ENCODE peak calls at places on chromosomes 3 and 15, in six cellular contexts. O, D, C, A, U and R are unnamed samples.

GRCh38 chr3:65545429-65545828 is 493.3 kb downstream of the MAGI1 start:
- DNase-seq in U (no peak), A (no peak), C (no peak), D (no peak), O (no peak), R (no peak)

GRCh38 chr15:30985081-30985531 is 6.3 kb downstream of the MTMR10 start:
- DNase-seq in C (no peak), U (no peak), D (no peak), O (no peak), A (no peak), R (no peak)

GRCh38 chr3:99970198-99970597 is 144.1 kb downstream of the FILIP1L start:
- DNase-seq in C (no peak), O (no peak), D (no peak), A (no peak), U (no peak), R (no peak)

GRCh38 chr3:128301186-128302023 is 148.1 kb downstream of the EEFSEC start:
- DNase-seq in A (no peak), D (no peak), U (no peak), O (peak), C (no peak), R (peak)

GRCh38 chr15:25175033-25175788 is 220.4 kb downstream of the SNRPN start:
- DNase-seq in A (no peak), O (peak), C (no peak), D (no peak), U (no peak), R (peak)

GRCh38 chr3:66836363-66837152 is 161.5 kb upstream of the KBTBD8 start:
- DNase-seq in C (no peak), U (no peak), O (no peak), A (no peak), D (no peak), R (no peak)

GRCh38 chr3:64484289-64484992 is 203.4 kb downstream of the ADAMTS9 start:
- DNase-seq in D (peak), A (peak), U (peak), C (peak), O (peak), R (peak)

GRCh38 chr15:75659141-75659771 is 11.5 kb downstream of the SNX33 start:
- DNase-seq in C (no peak), O (no peak), U (no peak), D (no peak), A (no peak), R (no peak)

GRCh38 chr3:88626426-88627120 is 476.8 kb downstream of the C3orf38 start:
- DNase-seq in C (no peak), A (no peak), U (no peak), D (no peak), O (no peak), R (no peak)

GRCh38 chr3:126357299-126358037 is at the start of gene KLF15:
- DNase-seq in U (peak), A (peak), O (peak), C (peak), D (peak), R (peak)

GRCh38 chr15:73716417-73716816 is 32.2 kb downstream of the CD276 start:
- DNase-seq in O (peak), D (no peak), C (no peak), A (peak), U (no peak), R (no peak)

GRCh38 chr3:15633766-15634588 is 32.4 kb downstream of the BTD start:
- DNase-seq in A (no peak), C (no peak), U (no peak), D (no peak), O (no peak), R (no peak)

GRCh38 chr15:78681306-78682012 is 40.4 kb upstream of the CHRNB4 start:
- DNase-seq in U (no peak), O (no peak), A (peak), C (no peak), D (no peak), R (no peak)

GRCh38 chr3:59422312-59422711 is 372.5 kb upstream of the CFAP20DC start:
- DNase-seq in D (no peak), U (no peak), O (no peak), A (no peak), C (no peak), R (no peak)

GRCh38 chr15:41949400-41950126 is 22.8 kb downstream of the EHD4 start:
- DNase-seq in C (no peak), D (no peak), O (no peak), A (no peak), U (no peak), R (no peak)

GRCh38 chr15:46848704-46849103 is 868.6 kb upstream of the SEMA6D start:
- DNase-seq in C (no peak), U (no peak), A (no peak), D (no peak), O (no peak), R (no peak)